ENCODE peak calls at places on chromosomes 12 and 14, in eight cellular contexts. K is SK-N-SH, I is GM23338, M is hepatocyte, R is MM.1S, Q is HCT116, T is neural progenitor cell, F is PC-3. E is an unnamed sample.

GRCh38 chr12:7695159-7695930 is at the start of gene GDF3:
- DNase-seq in T (no peak), Q (no peak), I (peak; percentile 36), F (no peak), K (no peak), R (no peak), M (no peak), E (no peak)

GRCh38 chr14:84657866-84658385 is 872.0 kb upstream of the FLRT2 start:
- DNase-seq in I (no peak), T (no peak), M (no peak), F (no peak), R (no peak), K (no peak), Q (no peak), E (no peak)

GRCh38 chr14:69708586-69709169 is 58.3 kb upstream of the SRSF5 start:
- DNase-seq in R (no peak), Q (no peak), K (peak; percentile 51), T (peak; percentile 83), I (peak; percentile 74), F (peak; percentile 46), M (no peak), E (peak; percentile 71)

GRCh38 chr12:111355181-111355925 is 13.5 kb downstream of the PHETA1 start:
- DNase-seq in Q (no peak), M (no peak), I (no peak), R (no peak), T (no peak), F (no peak), K (no peak), E (peak; percentile 40)

GRCh38 chr12:8609061-8609570 is 3.5 kb downstream of the AICDA start:
- DNase-seq in T (peak; percentile 56), I (peak; percentile 66), M (peak; percentile 60), F (peak; percentile 44), Q (peak; percentile 35), K (peak; percentile 59), R (no peak), E (peak; percentile 67)

GRCh38 chr14:23153891-23154796 is 29.3 kb downstream of the SLC7A8 start:
- DNase-seq in M (peak; percentile 74), F (no peak), I (peak; percentile 87), Q (peak; percentile 38), R (no peak), K (peak; percentile 34), T (peak; percentile 46), E (no peak)

GRCh38 chr14:90976076-90976475 is 84.4 kb downstream of the RPS6KA5 start:
- DNase-seq in F (no peak), I (no peak), K (no peak), T (no peak), R (no peak), Q (no peak), M (peak; percentile 66), E (no peak)

GRCh38 chr14:55581011-55581806 is 1.2 kb downstream of the KTN1 start:
- DNase-seq in T (no peak), I (peak; percentile 72), Q (no peak), F (peak; percentile 65), M (peak; percentile 64), K (peak; percentile 72), R (peak; percentile 10), E (peak; percentile 61)

GRCh38 chr14:75425443-75425842 is 2.4 kb upstream of the JDP2 start:
- DNase-seq in T (no peak), R (no peak), M (no peak), F (no peak), Q (no peak), I (no peak), K (no peak), E (no peak)

GRCh38 chr12:94460594-94460959 is 910 bp upstream of the CEP83 start:
- DNase-seq in R (no peak), M (no peak), I (no peak), F (peak; percentile 7), T (no peak), Q (no peak), K (no peak), E (no peak)

GRCh38 chr12:94458882-94459772 is 540 bp downstream of the CEP83 start:
- DNase-seq in Q (peak; percentile 24), M (peak; percentile 15), K (peak; percentile 25), T (no peak), R (peak; percentile 10), I (peak; percentile 40), F (peak; percentile 16), E (peak; percentile 32)

GRCh38 chr12:94457331-94457730 is 2.3 kb downstream of the CEP83 start:
- DNase-seq in Q (no peak), F (no peak), R (no peak), T (no peak), K (no peak), M (no peak), I (no peak), E (no peak)

GRCh38 chr12:94459773-94460593 is at the start of gene CEP83:
- DNase-seq in Q (peak; percentile 82), K (peak; percentile 96), T (peak; percentile 88), I (peak; percentile 88), M (peak; percentile 96), R (peak; percentile 97), F (peak; percentile 94), E (peak; percentile 93)
- TF ChIP-seq CTCF in Q (no peak), K (no peak), T (no peak), I (no peak), M (no peak), R (no peak), F (no peak), E (peak; percentile 11)

GRCh38 chr12:124567673-124568373 is 411 bp upstream of the NCOR2 start:
- DNase-seq in M (peak; percentile 95), T (no peak), I (peak; percentile 75), R (peak; percentile 67), Q (no peak), F (peak; percentile 85), K (peak; percentile 97), E (peak; percentile 81)

GRCh38 chr12:124567035-124567672 is at the start of gene NCOR2:
- DNase-seq in K (peak; percentile 81), I (peak; percentile 64), M (no peak), T (peak; percentile 85), R (peak; percentile 29), Q (no peak), F (peak; percentile 10), E (peak; percentile 74)

GRCh38 chr12:124569375-124570148 is 2.1 kb upstream of the NCOR2 start:
- DNase-seq in T (no peak), R (no peak), K (no peak), Q (no peak), F (no peak), I (no peak), M (no peak), E (no peak)

GRCh38 chr12:124570810-124571209 is 3.4 kb upstream of the NCOR2 start:
- DNase-seq in R (no peak), I (no peak), Q (no peak), K (no peak), M (no peak), F (no peak), T (no peak), E (no peak)

GRCh38 chr12:124568431-124569374 is 1.3 kb upstream of the NCOR2 start:
- DNase-seq in F (peak; percentile 61), M (peak; percentile 80), T (peak; percentile 64), R (peak; percentile 81), Q (no peak), I (peak; percentile 71), K (peak; percentile 78), E (peak; percentile 35)
- TF ChIP-seq EZH2phosphoT487 in F (no peak), M (no peak), T (no peak), R (no peak), Q (no peak), I (no peak), K (no peak), E (no peak)

DNA sequence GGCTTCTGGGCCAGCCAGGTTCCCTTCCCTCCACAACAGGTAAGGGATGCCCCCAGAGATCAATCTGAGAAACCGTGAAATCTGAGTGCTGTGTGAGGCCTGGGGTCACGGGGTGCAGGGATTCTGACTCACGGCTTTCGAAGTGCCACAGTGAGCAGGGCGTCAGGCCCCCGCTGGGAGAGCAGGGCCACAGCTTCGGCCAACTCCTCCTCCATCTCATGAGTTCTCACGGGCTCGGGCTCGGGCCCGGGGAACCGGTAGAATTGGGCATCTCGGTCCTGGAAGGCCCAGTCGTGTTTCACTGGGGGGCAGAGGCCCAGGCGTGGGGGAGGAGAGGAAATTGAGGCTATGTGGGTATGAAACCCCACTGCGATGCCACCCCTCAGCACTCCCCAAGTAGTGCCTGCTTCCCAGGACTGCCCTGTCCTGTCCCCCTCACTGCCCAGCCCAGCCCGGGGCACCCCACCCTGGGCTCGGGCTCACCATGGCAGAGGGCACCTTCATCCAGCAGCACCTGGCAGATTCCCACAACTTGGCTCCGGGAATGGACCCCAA is 7.7 kb downstream of the RAPGEF3 start:
- DNase-seq in T (no peak), R (no peak), I (no peak), Q (no peak), F (no peak), K (peak; percentile 16), M (no peak), E (no peak)
- H3K4me1 ChIP-seq in T (peaks cover 7% of the 10 kb centered on the region), R (peaks cover 42% of the 10 kb centered on the region), I (peaks cover 16% of the 10 kb centered on the region), Q (peaks cover 42% of the 10 kb centered on the region), F (peaks cover 45% of the 10 kb centered on the region), K (peaks cover 12% of the 10 kb centered on the region), M (peaks cover 10% of the 10 kb centered on the region), E (peaks cover 62% of the 10 kb centered on the region)

DNA sequence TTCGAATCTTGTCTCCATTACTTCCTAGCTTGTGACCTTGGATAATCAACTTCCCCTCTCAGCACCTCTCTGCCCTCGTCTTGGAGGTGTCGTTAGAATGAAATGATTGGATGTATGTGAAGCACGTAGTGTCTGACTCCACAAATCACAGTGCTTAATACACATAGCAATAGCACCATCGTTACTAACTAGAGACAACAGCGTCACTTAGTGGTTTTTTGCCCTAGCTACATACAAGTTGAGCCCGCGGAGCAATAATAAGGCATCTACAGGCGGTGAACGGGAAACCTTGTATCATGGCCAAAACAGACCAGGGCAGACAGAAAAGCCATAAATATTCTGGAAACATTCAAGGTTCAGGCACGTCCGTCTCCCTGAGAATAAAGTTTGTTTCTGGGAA is 154.9 kb downstream of the ASCL4 start:
- DNase-seq in I (peak; percentile 80), T (peak; percentile 70), M (peak; percentile 32), K (peak; percentile 42), Q (peak; percentile 78), R (no peak), F (peak; percentile 75), E (peak; percentile 31)
- TF ChIP-seq CTCF in I (peak; percentile 77), T (peak; percentile 63), M (peak; percentile 31), K (peak; percentile 33), Q (peak; percentile 61), R (no peak), F (peak; percentile 84), E (peak; percentile 68)

GRCh38 chr14:63470877-63471565 is 72.2 kb downstream of the PPP2R5E start:
- DNase-seq in T (no peak), K (no peak), F (peak; percentile 96), M (peak; percentile 48), I (no peak), R (peak; percentile 65), Q (peak; percentile 16), E (no peak)
- TF ChIP-seq EZH2phosphoT487 in T (no peak), K (no peak), F (no peak), M (no peak), I (no peak), R (no peak), Q (no peak), E (no peak)